ENCODE peak calls at places on chromosomes 13 and 19, in five cellular contexts. H, R, D, Z and C are unnamed samples.

GRCh38 chr19:54164369-54165068 is 5.0 kb upstream of the LENG1 start:
- DNase-seq in H (peak; percentile 69), R (no peak), D (no peak), Z (peak; percentile 34), C (peak; percentile 10)

GRCh38 chr19:55189424-55189823 is 9.3 kb upstream of the SYT5 start:
- DNase-seq in H (peak; percentile 78), R (no peak), D (no peak), Z (no peak), C (no peak)

GRCh38 chr19:13705928-13706447 is 58.3 kb upstream of the MRI1 start:
- DNase-seq in H (peak; percentile 24), R (no peak), D (no peak), Z (no peak), C (no peak)

GRCh38 chr13:19888799-19889198 is 25.4 kb upstream of the ZMYM5 start:
- DNase-seq in H (peak; percentile 30), R (no peak), D (no peak), Z (no peak), C (no peak)

GRCh38 chr19:35468637-35469036 is 20.6 kb downstream of the FFAR2 start:
- DNase-seq in H (peak; percentile 70), R (no peak), D (peak; percentile 84), Z (peak; percentile 54), C (peak; percentile 19)

GRCh38 chr13:110103479-110103878 is 203.5 kb downstream of the COL4A1 start:
- DNase-seq in H (no peak), R (no peak), D (no peak), Z (no peak), C (no peak)

GRCh38 chr19:38993271-38993670 is 17.7 kb upstream of the FBXO17 start:
- DNase-seq in H (peak; percentile 30), R (no peak), D (no peak), Z (no peak), C (no peak)

GRCh38 chr13:43006893-43007631 is 15.0 kb upstream of the EPSTI1 start:
- DNase-seq in H (no peak), R (no peak), D (no peak), Z (no peak), C (no peak)

GRCh38 chr13:29624997-29625396 is 29.5 kb upstream of the SLC7A1 start:
- DNase-seq in H (no peak), R (no peak), D (no peak), Z (no peak), C (no peak)

GRCh38 chr19:16877581-16877980 is 11.2 kb upstream of the F2RL3 start:
- DNase-seq in H (peak; percentile 57), R (no peak), D (no peak), Z (no peak), C (no peak)

GRCh38 chr13:59722580-59722900 is 441.2 kb downstream of the DIAPH3 start:
- DNase-seq in H (peak; percentile 5), R (no peak), D (no peak), Z (no peak), C (no peak)

GRCh38 chr13:99176309-99177276 is 24.1 kb upstream of the UBAC2 start:
- DNase-seq in H (peak; percentile 63), R (no peak), D (peak; percentile 86), Z (peak; percentile 80), C (peak; percentile 66)

GRCh38 chr19:1862068-1862423 is 1.3 kb downstream of the KLF16 start:
- DNase-seq in H (no peak), R (no peak), D (no peak), Z (no peak), C (no peak)

GRCh38 chr19:58476498-58477015 is 405 bp downstream of the ZNF446 start:
- DNase-seq in H (peak; percentile 30), R (no peak), D (peak; percentile 29), Z (no peak), C (no peak)

GRCh38 chr13:100361504-100361903 is 227.1 kb downstream of the GGACT start:
- DNase-seq in H (no peak), R (no peak), D (no peak), Z (no peak), C (no peak)

GRCh38 chr19:48858984-48859710 is 9.3 kb downstream of the PLEKHA4 start:
- DNase-seq in H (no peak), R (no peak), D (peak; percentile 85), Z (peak; percentile 75), C (peak; percentile 69)

GRCh38 chr19:54805665-54806515 is 2.5 kb downstream of the KIR2DL4 start:
- DNase-seq in H (no peak), R (no peak), D (no peak), Z (no peak), C (no peak)

GRCh38 chr13:51311957-51312520 is 27.5 kb upstream of the SERPINE3 start:
- DNase-seq in H (no peak), R (no peak), D (no peak), Z (no peak), C (no peak)